ENCODE peak calls at places on chromosome 1, in seven cellular contexts. P is cardiac muscle cell; U is suprapubic skin; F is GM12878; X is activated CD8-positive, alpha-beta T cell treated with anti-CD3 and anti-CD28 coated beads for 36 hours; L is AG10803; C is fibroblast of pulmonary artery. Z is an unnamed sample.

GRCh38 chr1:67044631-67045270 is 9.2 kb downstream of the SLC35D1 start:
- DNase-seq in U (no peak), F (no peak), C (no peak), P (no peak), X (no peak), L (no peak), Z (no peak)

GRCh38 chr1:156165083-156165482 is 11.7 kb downstream of the SEMA4A start:
- DNase-seq in L (no peak), F (no peak), C (no peak), U (no peak), P (no peak), X (no peak), Z (no peak)

GRCh38 chr1:73761559-73761958 is 436.4 kb downstream of the LRRIQ3 start:
- DNase-seq in C (no peak), X (no peak), L (no peak), F (no peak), P (no peak), U (no peak), Z (no peak)

GRCh38 chr1:30382496-30382895 is 340.9 kb downstream of the MATN1 start:
- DNase-seq in U (peak; percentile 20), X (no peak), F (no peak), C (no peak), L (no peak), P (no peak), Z (no peak)

GRCh38 chr1:12666141-12666735 is 22.4 kb downstream of the AADACL4 start:
- DNase-seq in F (no peak), X (no peak), P (no peak), U (no peak), L (no peak), C (peak; percentile 40), Z (no peak)

GRCh38 chr1:19648689-19649088 is 4.6 kb downstream of the NBL1 start:
- DNase-seq in X (peak; percentile 51), F (no peak), L (peak; percentile 46), C (peak; percentile 35), U (no peak), P (no peak), Z (no peak)

GRCh38 chr1:84122780-84123382 is 21.2 kb upstream of the PRKACB start:
- DNase-seq in U (no peak), X (peak; percentile 82), C (peak; percentile 76), L (peak; percentile 56), F (no peak), P (peak; percentile 50), Z (no peak)

GRCh38 chr1:78070758-78071157 is 25.0 kb downstream of the GIPC2 start:
- DNase-seq in F (no peak), X (no peak), P (no peak), U (no peak), C (peak; percentile 55), L (peak; percentile 70), Z (no peak)

GRCh38 chr1:39189592-39190041 is 14.9 kb upstream of the MACF1 start:
- DNase-seq in U (no peak), F (no peak), C (peak; percentile 81), P (no peak), X (no peak), L (peak; percentile 73), Z (no peak)

GRCh38 chr1:236604218-236605029 is at the start of gene HEATR1:
- DNase-seq in P (peak; percentile 96), L (peak; percentile 96), X (peak; percentile 92), C (peak; percentile 97), F (peak; percentile 83), U (peak; percentile 96), Z (peak; percentile 84)

GRCh38 chr1:70091811-70092210 is 113.6 kb downstream of the LRRC40 start:
- DNase-seq in P (no peak), C (no peak), L (peak; percentile 12), X (no peak), U (no peak), F (no peak), Z (no peak)

GRCh38 chr1:241225741-241226140 is 131.3 kb downstream of the RGS7 start:
- DNase-seq in P (peak; percentile 24), L (no peak), F (no peak), C (no peak), X (no peak), U (no peak), Z (no peak)

GRCh38 chr1:198749279-198749678 is 110.4 kb downstream of the PTPRC start:
- DNase-seq in X (no peak), L (no peak), F (no peak), C (no peak), P (no peak), U (no peak), Z (no peak)

GRCh38 chr1:218369688-218370511 is 24.8 kb downstream of the TGFB2 start:
- DNase-seq in X (no peak), U (no peak), F (no peak), L (peak; percentile 70), P (no peak), C (peak; percentile 83), Z (no peak)

GRCh38 chr1:59062743-59063142 is 234.2 kb upstream of the FGGY start:
- DNase-seq in U (no peak), P (no peak), X (peak; percentile 11), C (peak; percentile 85), F (no peak), L (peak; percentile 66), Z (no peak)

GRCh38 chr1:110982320-110982719 is 18.6 kb upstream of the LRIF1 start:
- DNase-seq in P (no peak), F (no peak), U (no peak), X (no peak), L (no peak), C (no peak), Z (no peak)

GRCh38 chr1:6300342-6301141 is 39.6 kb upstream of the GPR153 start:
- DNase-seq in F (no peak), L (no peak), P (no peak), C (no peak), U (no peak), X (no peak), Z (no peak)

GRCh38 chr1:169711469-169712308 is at the start of gene SELL:
- DNase-seq in U (no peak), L (peak; percentile 65), X (peak; percentile 88), P (peak; percentile 74), C (peak; percentile 91), F (peak; percentile 90), Z (peak; percentile 68)

GRCh38 chr1:90411155-90411554 is 305.9 kb downstream of the BARHL2 start:
- DNase-seq in U (no peak), X (no peak), L (no peak), C (no peak), P (no peak), F (no peak), Z (no peak)

GRCh38 chr1:174626031-174627020 is 178.6 kb downstream of the GPR52 start:
- DNase-seq in P (no peak), U (no peak), F (no peak), L (peak; percentile 71), X (no peak), C (peak; percentile 35), Z (no peak)

DNA sequence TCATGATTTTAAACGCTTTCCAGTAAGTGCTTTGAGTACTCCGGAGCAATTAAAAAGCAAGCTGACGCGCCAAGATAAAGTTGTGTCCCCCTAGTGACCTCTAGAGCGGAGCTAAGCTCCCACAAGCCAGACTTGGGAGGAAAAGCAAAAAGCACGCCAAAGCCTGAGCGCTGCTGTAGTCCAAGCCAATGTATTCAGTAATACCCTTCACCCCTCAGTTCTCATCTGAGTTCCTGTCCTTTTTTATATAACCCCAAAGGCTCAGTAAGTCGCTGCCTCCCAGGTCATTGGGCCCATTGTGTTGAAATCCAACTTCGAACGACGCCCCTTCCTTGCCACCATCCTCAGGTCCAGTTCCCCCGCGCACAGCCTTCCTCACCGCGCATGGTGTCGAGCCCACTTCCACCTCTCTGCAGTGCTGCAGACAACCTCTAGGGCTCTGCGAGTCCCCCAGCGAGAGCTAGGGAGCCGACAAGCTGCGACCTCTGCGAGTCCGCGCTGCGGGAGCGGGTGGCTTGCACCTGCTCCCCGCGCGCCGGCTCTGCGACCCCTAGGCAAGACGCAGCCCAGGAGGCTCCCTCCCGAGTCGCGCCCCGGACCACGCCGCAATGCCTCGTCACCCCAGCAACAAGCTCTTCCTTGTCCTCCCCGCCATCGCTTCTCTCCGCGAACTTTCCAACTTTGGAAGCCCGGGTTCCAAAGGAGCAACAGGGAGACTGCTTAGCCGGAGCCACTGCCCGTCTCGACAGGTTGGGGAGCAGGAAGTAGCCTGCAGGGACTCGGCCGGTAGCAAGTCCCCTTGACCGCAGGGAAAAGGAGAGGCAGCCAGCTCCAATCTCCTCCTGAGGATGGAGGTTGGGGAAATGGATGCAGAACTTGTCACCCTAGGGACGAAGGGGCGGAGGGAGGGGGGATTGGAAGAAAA is 3.8 kb upstream of the SLC44A5 start:
- DNase-seq in P (peak; percentile 80), U (peak; percentile 51), C (peak; percentile 37), L (peak; percentile 9), F (no peak), X (peak; percentile 58), Z (no peak)
- TF ChIP-seq CTCF in P (peak; percentile 48), U (peak; percentile 31), C (peak; percentile 49), L (peak; percentile 42), F (peak; percentile 45), X (peak; percentile 57), Z (no peak)

GRCh38 chr1:16621300-16621658 is 7.9 kb upstream of the NBPF1 start:
- DNase-seq in L (no peak), F (no peak), C (no peak), P (no peak), X (no peak), U (no peak), Z (no peak)
- TF ChIP-seq CTCF in L (no peak), F (no peak), C (no peak), P (no peak), X (peak; percentile 17), U (peak; percentile 42), Z (peak; percentile 60)

GRCh38 chr1:54273092-54273836 is 73.3 kb downstream of the MRPL37 start:
- DNase-seq in U (peak; percentile 77), L (peak; percentile 93), F (peak; percentile 19), C (peak; percentile 72), P (no peak), X (no peak), Z (no peak)

GRCh38 chr1:54274881-54275280 is 74.9 kb downstream of the MRPL37 start:
- DNase-seq in F (no peak), L (no peak), U (no peak), P (no peak), X (no peak), C (no peak), Z (no peak)

GRCh38 chr1:54273837-54274192 is 73.8 kb downstream of the MRPL37 start:
- DNase-seq in X (no peak), L (no peak), U (no peak), P (no peak), C (no peak), F (no peak), Z (no peak)

GRCh38 chr1:54275349-54275748 is 75.4 kb downstream of the MRPL37 start:
- DNase-seq in L (peak; percentile 83), P (no peak), X (no peak), C (peak; percentile 66), F (no peak), U (peak; percentile 87), Z (no peak)

GRCh38 chr1:54274448-54274847 is 74.5 kb downstream of the MRPL37 start:
- DNase-seq in L (no peak), F (no peak), P (no peak), U (no peak), X (no peak), C (no peak), Z (no peak)
- TF ChIP-seq CTCF in L (peak; percentile 25), F (no peak), P (no peak), U (no peak), X (no peak), C (no peak), Z (no peak)

GRCh38 chr1:221548942-221549341 is 192.9 kb downstream of the DUSP10 start:
- DNase-seq in C (no peak), X (no peak), F (no peak), P (no peak), U (no peak), L (no peak), Z (no peak)

GRCh38 chr1:221541296-221541695 is 200.6 kb downstream of the DUSP10 start:
- DNase-seq in L (no peak), U (no peak), X (no peak), P (no peak), C (no peak), F (no peak), Z (no peak)

GRCh38 chr1:221543529-221544120 is 198.3 kb downstream of the DUSP10 start:
- DNase-seq in C (peak; percentile 69), X (no peak), L (peak; percentile 53), P (no peak), U (no peak), F (no peak), Z (no peak)
- TF ChIP-seq CTCF in C (peak; percentile 68), X (peak; percentile 35), L (peak; percentile 71), P (peak; percentile 59), U (peak; percentile 31), F (peak; percentile 39), Z (peak; percentile 55)

Z was measured in CD14-positive monocyte.